ENCODE peak calls at places on chromosomes 5 and 9, in five cellular contexts. One of them, this sample, is unnamed.

GRCh38 chr5:94153736-94154450 is 412.5 kb upstream of the POU5F2 start:
- DNase-seq in B cell: no peak
- DNase-seq in lower lobe of right lung: peak; percentile 38
- DNase-seq in A549: no peak
- DNase-seq in LNCaP clone FGC: no peak
- DNase-seq in this sample: no peak

GRCh38 chr9:1238407-1238806 is 188.2 kb downstream of the DMRT2 start:
- DNase-seq in B cell: no peak
- DNase-seq in lower lobe of right lung: no peak
- DNase-seq in A549: no peak
- DNase-seq in LNCaP clone FGC: no peak
- DNase-seq in this sample: no peak

GRCh38 chr5:124519396-124519795 is 227.0 kb downstream of the ZNF608 start:
- DNase-seq in B cell: no peak
- DNase-seq in lower lobe of right lung: no peak
- DNase-seq in A549: no peak
- DNase-seq in LNCaP clone FGC: no peak
- DNase-seq in this sample: no peak

GRCh38 chr5:1315018-1315708 is 20.3 kb upstream of the TERT start:
- DNase-seq in B cell: no peak
- DNase-seq in lower lobe of right lung: peak; percentile 29
- DNase-seq in A549: no peak
- DNase-seq in LNCaP clone FGC: peak; percentile 3
- DNase-seq in this sample: no peak

GRCh38 chr5:535781-536698 is 11.8 kb upstream of the SLC9A3 start:
- DNase-seq in B cell: no peak
- DNase-seq in lower lobe of right lung: peak; percentile 33
- DNase-seq in A549: no peak
- DNase-seq in LNCaP clone FGC: no peak
- DNase-seq in this sample: no peak

GRCh38 chr5:68215888-68216736 is 556 bp downstream of the PIK3R1 start:
- DNase-seq in B cell: peak; percentile 70
- DNase-seq in lower lobe of right lung: peak; percentile 69
- DNase-seq in A549: peak; percentile 18
- DNase-seq in LNCaP clone FGC: no peak
- DNase-seq in this sample: no peak

GRCh38 chr9:117448066-117448465 is 33.2 kb upstream of the ASTN2 start:
- DNase-seq in B cell: no peak
- DNase-seq in lower lobe of right lung: no peak
- DNase-seq in A549: no peak
- DNase-seq in LNCaP clone FGC: no peak
- DNase-seq in this sample: no peak

GRCh38 chr5:107671742-107672211 is 1.0 kb upstream of the EFNA5 start:
- DNase-seq in B cell: peak; percentile 0
- DNase-seq in lower lobe of right lung: no peak
- DNase-seq in A549: peak; percentile 82
- DNase-seq in LNCaP clone FGC: peak; percentile 51
- DNase-seq in this sample: no peak

GRCh38 chr5:59366784-59367183 is 526.7 kb downstream of the PDE4D start:
- DNase-seq in B cell: no peak
- DNase-seq in lower lobe of right lung: no peak
- DNase-seq in A549: no peak
- DNase-seq in LNCaP clone FGC: no peak
- DNase-seq in this sample: no peak

GRCh38 chr5:38541174-38541724 is 15.2 kb downstream of the LIFR start:
- DNase-seq in B cell: no peak
- DNase-seq in lower lobe of right lung: no peak
- DNase-seq in A549: no peak
- DNase-seq in LNCaP clone FGC: no peak
- DNase-seq in this sample: no peak

GRCh38 chr9:107712390-107712789 is 222.8 kb upstream of the KLF4 start:
- DNase-seq in B cell: no peak
- DNase-seq in lower lobe of right lung: no peak
- DNase-seq in A549: peak; percentile 39
- DNase-seq in LNCaP clone FGC: no peak
- DNase-seq in this sample: no peak

GRCh38 chr9:106878943-106879916 is 16.3 kb downstream of the ZNF462 start:
- DNase-seq in B cell: no peak
- DNase-seq in lower lobe of right lung: no peak
- DNase-seq in A549: peak; percentile 37
- DNase-seq in LNCaP clone FGC: peak; percentile 84
- DNase-seq in this sample: peak; percentile 22

GRCh38 chr9:130201974-130202373 is 29.8 kb downstream of the NCS1 start:
- DNase-seq in B cell: no peak
- DNase-seq in lower lobe of right lung: no peak
- DNase-seq in A549: no peak
- DNase-seq in LNCaP clone FGC: no peak
- DNase-seq in this sample: no peak

GRCh38 chr9:91727316-91727861 is 222.6 kb downstream of the ROR2 start:
- DNase-seq in B cell: peak; percentile 60
- DNase-seq in lower lobe of right lung: no peak
- DNase-seq in A549: peak; percentile 55
- DNase-seq in LNCaP clone FGC: peak; percentile 13
- DNase-seq in this sample: peak; percentile 41

GRCh38 chr9:124784503-124784902 is 7.6 kb downstream of the OLFML2A start:
- DNase-seq in B cell: no peak
- DNase-seq in lower lobe of right lung: no peak
- DNase-seq in A549: no peak
- DNase-seq in LNCaP clone FGC: no peak
- DNase-seq in this sample: no peak

GRCh38 chr9:129349571-129349947 is 171.5 kb upstream of the IER5L start:
- DNase-seq in B cell: no peak
- DNase-seq in lower lobe of right lung: no peak
- DNase-seq in A549: no peak
- DNase-seq in LNCaP clone FGC: no peak
- DNase-seq in this sample: no peak

GRCh38 chr9:120791161-120791560 is 2.1 kb downstream of the FBXW2 start:
- DNase-seq in B cell: no peak
- DNase-seq in lower lobe of right lung: no peak
- DNase-seq in A549: no peak
- DNase-seq in LNCaP clone FGC: no peak
- DNase-seq in this sample: no peak

GRCh38 chr5:172531704-172532026 is 77.3 kb upstream of the SH3PXD2B start:
- DNase-seq in B cell: no peak
- DNase-seq in lower lobe of right lung: no peak
- DNase-seq in A549: no peak
- DNase-seq in LNCaP clone FGC: no peak
- DNase-seq in this sample: no peak

GRCh38 chr9:135811796-135812195 is 95.5 kb downstream of the CAMSAP1 start:
- DNase-seq in B cell: no peak
- DNase-seq in lower lobe of right lung: no peak
- DNase-seq in A549: no peak
- DNase-seq in LNCaP clone FGC: no peak
- DNase-seq in this sample: no peak

GRCh38 chr5:126693806-126694205 is 83.1 kb upstream of the LMNB1 start:
- DNase-seq in B cell: no peak
- DNase-seq in lower lobe of right lung: no peak
- DNase-seq in A549: no peak
- DNase-seq in LNCaP clone FGC: no peak
- DNase-seq in this sample: no peak

GRCh38 chr9:26656003-26656940 is 236.3 kb downstream of the CAAP1 start:
- DNase-seq in B cell: no peak
- DNase-seq in lower lobe of right lung: no peak
- DNase-seq in A549: peak; percentile 37
- DNase-seq in LNCaP clone FGC: peak; percentile 10
- DNase-seq in this sample: peak; percentile 12

GRCh38 chr5:97143715-97144114 is 1.3 kb upstream of the LIX1 start:
- DNase-seq in B cell: no peak
- DNase-seq in lower lobe of right lung: no peak
- DNase-seq in A549: no peak
- DNase-seq in LNCaP clone FGC: no peak
- DNase-seq in this sample: no peak

GRCh38 chr9:14356376-14356775 is 42.4 kb upstream of the NFIB start:
- DNase-seq in B cell: no peak
- DNase-seq in lower lobe of right lung: no peak
- DNase-seq in A549: no peak
- DNase-seq in LNCaP clone FGC: no peak
- DNase-seq in this sample: no peak

GRCh38 chr9:14362175-14362574 is 48.2 kb upstream of the NFIB start:
- DNase-seq in B cell: no peak
- DNase-seq in lower lobe of right lung: no peak
- DNase-seq in A549: no peak
- DNase-seq in LNCaP clone FGC: no peak
- DNase-seq in this sample: no peak

GRCh38 chr9:14361074-14361473 is 47.1 kb upstream of the NFIB start:
- DNase-seq in B cell: no peak
- DNase-seq in lower lobe of right lung: no peak
- DNase-seq in A549: no peak
- DNase-seq in LNCaP clone FGC: no peak
- DNase-seq in this sample: no peak

GRCh38 chr9:14353222-14354056 is 39.5 kb upstream of the NFIB start:
- DNase-seq in B cell: peak; percentile 71
- DNase-seq in lower lobe of right lung: peak; percentile 92
- DNase-seq in A549: peak; percentile 81
- DNase-seq in LNCaP clone FGC: peak; percentile 42
- DNase-seq in this sample: peak; percentile 98

DNA sequence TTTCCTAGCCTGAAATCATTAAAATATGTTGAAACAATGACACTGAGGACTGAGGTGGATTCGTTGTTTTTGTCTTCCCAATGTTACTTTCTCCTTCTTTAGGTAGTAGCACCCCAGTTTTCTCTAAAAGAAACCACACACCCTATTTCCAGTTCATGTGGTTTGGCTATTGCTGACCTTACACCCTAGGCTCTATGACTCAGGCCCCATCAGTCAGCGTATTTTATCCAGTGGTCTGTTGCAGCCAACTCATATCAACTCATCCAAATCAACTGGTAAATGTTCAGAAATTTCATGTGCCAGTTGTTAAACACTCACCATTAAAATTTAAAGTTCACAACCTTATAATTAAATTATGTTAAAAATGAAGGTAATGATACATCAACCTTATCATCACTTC is 44.6 kb upstream of the NFIB start:
- DNase-seq in B cell: no peak
- DNase-seq in lower lobe of right lung: no peak
- DNase-seq in A549: no peak
- DNase-seq in LNCaP clone FGC: no peak
- DNase-seq in this sample: no peak
- TF ChIP-seq CTCF in B cell: no peak
- TF ChIP-seq CTCF in lower lobe of right lung: no peak
- TF ChIP-seq CTCF in A549: no peak
- TF ChIP-seq CTCF in LNCaP clone FGC: no peak
- TF ChIP-seq CTCF in this sample: no peak

DNA sequence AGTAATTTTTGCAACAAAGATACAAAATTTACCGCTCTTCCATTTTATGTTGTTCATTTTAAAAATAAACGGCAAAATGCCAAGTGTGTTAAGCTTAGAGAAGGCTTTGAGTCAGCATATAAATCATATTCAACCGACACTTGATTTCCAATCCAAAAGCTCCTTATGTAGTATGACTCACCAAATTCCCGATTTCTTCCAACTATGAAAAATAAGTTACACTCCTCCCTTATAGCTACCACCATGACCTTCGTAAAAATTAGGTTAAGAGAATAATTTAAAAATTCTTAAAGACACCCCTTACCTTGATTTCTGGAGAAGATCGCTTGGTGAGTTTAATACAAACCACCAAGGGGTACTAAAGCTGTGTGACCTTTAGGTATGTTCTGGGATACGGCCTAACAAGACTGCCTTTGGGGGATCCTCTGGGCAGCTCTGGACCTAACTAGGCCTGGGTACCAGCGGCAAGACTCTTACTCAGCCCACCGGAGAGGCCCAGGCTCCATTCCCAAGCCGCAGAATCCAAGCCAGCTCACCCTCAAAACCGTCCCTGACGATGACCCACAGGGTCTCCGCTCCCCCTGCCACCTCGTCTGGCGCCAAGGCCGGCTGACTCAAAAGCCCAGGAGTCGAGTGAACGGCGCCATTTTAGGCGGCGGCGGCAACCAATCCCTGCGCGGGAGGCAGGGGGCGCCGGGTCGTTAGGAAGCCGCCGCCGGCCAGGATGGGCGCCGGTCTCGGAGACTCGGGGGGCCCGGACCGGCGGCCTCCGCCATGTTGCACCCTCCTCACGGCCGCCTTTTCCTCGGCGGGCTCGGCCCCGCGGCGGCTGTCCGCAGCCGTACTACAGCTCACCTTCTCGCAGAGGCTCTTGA is 731 bp downstream of the PPP2CA start:
- DNase-seq in B cell: peak; percentile 84
- DNase-seq in lower lobe of right lung: peak; percentile 72
- DNase-seq in A549: peak; percentile 61
- DNase-seq in LNCaP clone FGC: no peak
- DNase-seq in this sample: peak; percentile 74
- TF ChIP-seq CTCF in B cell: peak; percentile 27
- TF ChIP-seq CTCF in lower lobe of right lung: peak; percentile 28
- TF ChIP-seq CTCF in A549: no peak
- TF ChIP-seq CTCF in LNCaP clone FGC: peak; percentile 36
- TF ChIP-seq CTCF in this sample: no peak

GRCh38 chr5:16557477-16557876 is 59.3 kb downstream of the RETREG1 start:
- DNase-seq in B cell: no peak
- DNase-seq in lower lobe of right lung: no peak
- DNase-seq in A549: no peak
- DNase-seq in LNCaP clone FGC: no peak
- DNase-seq in this sample: no peak

GRCh38 chr5:16561660-16562059 is 55.1 kb downstream of the RETREG1 start:
- DNase-seq in B cell: no peak
- DNase-seq in lower lobe of right lung: no peak
- DNase-seq in A549: no peak
- DNase-seq in LNCaP clone FGC: no peak
- DNase-seq in this sample: no peak

GRCh38 chr5:16554110-16554509 is 62.7 kb downstream of the RETREG1 start:
- DNase-seq in B cell: no peak
- DNase-seq in lower lobe of right lung: no peak
- DNase-seq in A549: no peak
- DNase-seq in LNCaP clone FGC: no peak
- DNase-seq in this sample: no peak

GRCh38 chr5:16564468-16564867 is 52.3 kb downstream of the RETREG1 start:
- DNase-seq in B cell: no peak
- DNase-seq in lower lobe of right lung: no peak
- DNase-seq in A549: no peak
- DNase-seq in LNCaP clone FGC: no peak
- DNase-seq in this sample: no peak

DNA sequence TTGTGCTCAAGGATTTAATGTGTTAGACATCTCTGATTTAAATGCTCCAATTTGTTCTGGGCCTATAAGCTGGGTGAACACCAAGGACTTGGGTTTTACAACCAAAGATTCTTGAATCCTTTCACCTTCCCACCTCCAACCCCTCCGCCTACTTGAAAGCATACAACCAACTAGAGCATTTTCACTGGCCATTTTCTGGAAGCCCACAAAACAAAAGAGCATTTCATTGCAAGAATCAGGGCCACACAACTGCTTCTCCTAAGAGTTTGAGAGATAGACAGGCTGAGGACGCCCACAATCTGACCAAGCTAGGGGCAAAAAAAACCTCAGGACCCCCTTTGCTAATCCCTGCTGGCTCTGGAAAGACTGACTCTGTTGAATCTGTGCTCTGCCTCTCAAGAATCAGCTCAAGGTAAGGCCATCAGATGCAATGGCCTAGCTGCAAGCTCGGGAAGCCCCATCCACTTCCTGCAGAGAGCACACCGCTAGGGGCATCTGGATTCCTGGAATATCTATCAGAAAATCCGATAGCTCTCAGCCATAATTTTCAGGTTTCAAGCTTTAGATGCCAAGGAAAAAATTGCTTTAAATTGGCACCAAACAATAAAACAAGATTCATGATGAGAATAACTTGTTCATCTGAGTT is 57.7 kb downstream of the RETREG1 start:
- DNase-seq in B cell: no peak
- DNase-seq in lower lobe of right lung: no peak
- DNase-seq in A549: no peak
- DNase-seq in LNCaP clone FGC: no peak
- DNase-seq in this sample: no peak
- TF ChIP-seq CTCF in B cell: no peak
- TF ChIP-seq CTCF in lower lobe of right lung: no peak
- TF ChIP-seq CTCF in A549: no peak
- TF ChIP-seq CTCF in LNCaP clone FGC: no peak
- TF ChIP-seq CTCF in this sample: no peak

GRCh38 chr9:4849364-4849763 is 56.6 kb downstream of the RCL1 start:
- DNase-seq in B cell: no peak
- DNase-seq in lower lobe of right lung: no peak
- DNase-seq in A549: no peak
- DNase-seq in LNCaP clone FGC: no peak
- DNase-seq in this sample: no peak
- TF ChIP-seq CTCF in B cell: no peak
- TF ChIP-seq CTCF in lower lobe of right lung: no peak
- TF ChIP-seq CTCF in A549: peak; percentile 25
- TF ChIP-seq CTCF in LNCaP clone FGC: peak; percentile 44
- TF ChIP-seq CTCF in this sample: no peak

This sample was measured in endothelial cell.